ENCODE peak calls at places on chromosomes 2 and 18, in ten cellular contexts. One of them, this sample, is unnamed. For H3K9me3, the result is how much of the 10 kb centered on the place peaks cover.

GRCh38 chr2:64018715-64019082 is 529 bp downstream of the VPS54 start:
- DNase-seq in A549: no peak
- DNase-seq in esophagus squamous epithelium: no peak
- DNase-seq in prostate gland: peak
- DNase-seq in testis: peak
- DNase-seq in right lobe of liver: no peak
- DNase-seq in heart left ventricle: peak
- DNase-seq in thyroid gland: peak
- DNase-seq in ovary: no peak
- DNase-seq in spleen: no peak
- DNase-seq in this sample: peak

GRCh38 chr2:113002677-113003076 is 2.6 kb upstream of the IL36A start:
- DNase-seq in testis: no peak
- DNase-seq in right lobe of liver: no peak
- DNase-seq in esophagus squamous epithelium: no peak
- DNase-seq in heart left ventricle: no peak
- DNase-seq in thyroid gland: no peak
- DNase-seq in prostate gland: no peak
- DNase-seq in A549: no peak
- DNase-seq in ovary: no peak
- DNase-seq in spleen: no peak
- DNase-seq in this sample: no peak

GRCh38 chr2:71696381-71696780 is 243.0 kb downstream of the DYSF start:
- DNase-seq in heart left ventricle: no peak
- DNase-seq in right lobe of liver: peak
- DNase-seq in thyroid gland: no peak
- DNase-seq in testis: no peak
- DNase-seq in ovary: no peak
- DNase-seq in prostate gland: no peak
- DNase-seq in A549: no peak
- DNase-seq in esophagus squamous epithelium: no peak
- DNase-seq in spleen: peak
- DNase-seq in this sample: no peak

GRCh38 chr18:11324956-11325873 is 175.8 kb upstream of the PIEZO2 start:
- DNase-seq in testis: no peak
- DNase-seq in prostate gland: no peak
- DNase-seq in right lobe of liver: no peak
- DNase-seq in esophagus squamous epithelium: no peak
- DNase-seq in thyroid gland: no peak
- DNase-seq in spleen: no peak
- DNase-seq in ovary: no peak
- DNase-seq in heart left ventricle: no peak
- DNase-seq in A549: no peak
- DNase-seq in this sample: no peak

GRCh38 chr2:26292646-26293045 is 47.9 kb downstream of the HADHB start:
- DNase-seq in ovary: no peak
- DNase-seq in testis: no peak
- DNase-seq in thyroid gland: no peak
- DNase-seq in heart left ventricle: no peak
- DNase-seq in right lobe of liver: no peak
- DNase-seq in A549: no peak
- DNase-seq in prostate gland: no peak
- DNase-seq in spleen: no peak
- DNase-seq in esophagus squamous epithelium: no peak
- DNase-seq in this sample: no peak

GRCh38 chr2:181234429-181235410 is 222.5 kb upstream of the ITGA4 start:
- DNase-seq in thyroid gland: no peak
- DNase-seq in testis: no peak
- DNase-seq in heart left ventricle: no peak
- DNase-seq in right lobe of liver: no peak
- DNase-seq in ovary: no peak
- DNase-seq in spleen: no peak
- DNase-seq in esophagus squamous epithelium: no peak
- DNase-seq in prostate gland: no peak
- DNase-seq in A549: no peak
- DNase-seq in this sample: no peak

GRCh38 chr2:107811376-107811775 is 15.3 kb upstream of the RGPD4 start:
- DNase-seq in testis: no peak
- DNase-seq in right lobe of liver: no peak
- DNase-seq in prostate gland: no peak
- DNase-seq in thyroid gland: no peak
- DNase-seq in A549: no peak
- DNase-seq in heart left ventricle: no peak
- DNase-seq in esophagus squamous epithelium: no peak
- DNase-seq in ovary: no peak
- DNase-seq in spleen: no peak
- DNase-seq in this sample: no peak

GRCh38 chr2:168573128-168573903 is 117.2 kb downstream of the CERS6 start:
- DNase-seq in thyroid gland: no peak
- DNase-seq in heart left ventricle: no peak
- DNase-seq in right lobe of liver: no peak
- DNase-seq in ovary: no peak
- DNase-seq in spleen: no peak
- DNase-seq in A549: no peak
- DNase-seq in esophagus squamous epithelium: no peak
- DNase-seq in testis: no peak
- DNase-seq in prostate gland: no peak
- DNase-seq in this sample: no peak

GRCh38 chr18:63427566-63427965 is 5.3 kb upstream of the VPS4B start:
- DNase-seq in heart left ventricle: no peak
- DNase-seq in testis: no peak
- DNase-seq in prostate gland: no peak
- DNase-seq in spleen: no peak
- DNase-seq in thyroid gland: no peak
- DNase-seq in right lobe of liver: no peak
- DNase-seq in ovary: no peak
- DNase-seq in esophagus squamous epithelium: no peak
- DNase-seq in A549: no peak
- DNase-seq in this sample: no peak

GRCh38 chr2:36486546-36487044 is 111.4 kb downstream of the FEZ2 start:
- DNase-seq in spleen: no peak
- DNase-seq in ovary: no peak
- DNase-seq in heart left ventricle: no peak
- DNase-seq in testis: no peak
- DNase-seq in right lobe of liver: no peak
- DNase-seq in thyroid gland: no peak
- DNase-seq in A549: no peak
- DNase-seq in prostate gland: no peak
- DNase-seq in esophagus squamous epithelium: no peak
- DNase-seq in this sample: no peak
- TF ChIP-seq POLR2A in spleen: no peak
- TF ChIP-seq POLR2A in ovary: no peak
- TF ChIP-seq POLR2A in heart left ventricle: no peak
- TF ChIP-seq POLR2A in testis: no peak
- TF ChIP-seq POLR2A in right lobe of liver: no peak
- TF ChIP-seq POLR2A in thyroid gland: no peak
- TF ChIP-seq POLR2A in A549: no peak
- TF ChIP-seq POLR2A in prostate gland: no peak
- TF ChIP-seq POLR2A in esophagus squamous epithelium: no peak
- TF ChIP-seq POLR2A in this sample: no peak

DNA sequence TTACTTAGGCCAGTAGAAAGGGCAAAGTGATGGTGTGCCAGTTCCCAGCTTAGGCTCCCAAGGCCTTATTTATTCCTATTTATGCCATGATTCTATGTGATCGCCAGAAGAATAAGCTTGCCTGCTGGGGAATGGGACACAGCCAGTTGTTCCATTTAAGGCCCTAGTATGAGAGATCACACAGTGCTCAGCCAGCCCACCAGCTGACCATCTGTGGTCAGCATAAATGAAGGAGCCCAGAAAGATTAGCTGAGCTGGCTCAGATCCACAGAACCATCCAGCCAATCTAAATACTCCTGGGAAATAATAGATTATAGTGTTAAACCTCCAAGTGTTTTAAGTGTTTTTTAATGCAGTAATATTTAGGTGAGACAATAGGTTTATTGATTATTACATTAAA is 12.6 kb upstream of the L3MBTL4 start:
- DNase-seq in right lobe of liver: no peak
- DNase-seq in thyroid gland: no peak
- DNase-seq in prostate gland: no peak
- DNase-seq in ovary: no peak
- DNase-seq in spleen: no peak
- DNase-seq in A549: no peak
- DNase-seq in heart left ventricle: no peak
- DNase-seq in testis: peak
- DNase-seq in esophagus squamous epithelium: no peak
- DNase-seq in this sample: no peak
- H3K9me3 ChIP-seq in right lobe of liver: under half
- H3K9me3 ChIP-seq in thyroid gland: under half
- H3K9me3 ChIP-seq in prostate gland: under half
- H3K9me3 ChIP-seq in ovary: under half
- H3K9me3 ChIP-seq in spleen: under half
- H3K9me3 ChIP-seq in A549: under half
- H3K9me3 ChIP-seq in heart left ventricle: under half
- H3K9me3 ChIP-seq in testis: under half
- H3K9me3 ChIP-seq in esophagus squamous epithelium: under half
- H3K9me3 ChIP-seq in this sample: under half

GRCh38 chr2:46913471-46914381 is 1.9 kb downstream of the MCFD2 start:
- DNase-seq in spleen: no peak
- DNase-seq in right lobe of liver: no peak
- DNase-seq in A549: no peak
- DNase-seq in esophagus squamous epithelium: no peak
- DNase-seq in testis: peak
- DNase-seq in prostate gland: no peak
- DNase-seq in ovary: no peak
- DNase-seq in thyroid gland: peak
- DNase-seq in heart left ventricle: peak
- DNase-seq in this sample: peak
- TF ChIP-seq POLR2A in spleen: no peak
- TF ChIP-seq POLR2A in right lobe of liver: peak
- TF ChIP-seq POLR2A in A549: no peak
- TF ChIP-seq POLR2A in esophagus squamous epithelium: no peak
- TF ChIP-seq POLR2A in testis: no peak
- TF ChIP-seq POLR2A in prostate gland: no peak
- TF ChIP-seq POLR2A in ovary: no peak
- TF ChIP-seq POLR2A in thyroid gland: no peak
- TF ChIP-seq POLR2A in heart left ventricle: no peak
- TF ChIP-seq POLR2A in this sample: peak

GRCh38 chr2:88687384-88687783 is 4.1 kb upstream of the RPIA start:
- DNase-seq in testis: no peak
- DNase-seq in ovary: no peak
- DNase-seq in prostate gland: no peak
- DNase-seq in thyroid gland: no peak
- DNase-seq in A549: no peak
- DNase-seq in spleen: no peak
- DNase-seq in right lobe of liver: no peak
- DNase-seq in esophagus squamous epithelium: no peak
- DNase-seq in heart left ventricle: no peak
- DNase-seq in this sample: no peak
- H3K9me3 ChIP-seq in testis: under half
- H3K9me3 ChIP-seq in ovary: under half
- H3K9me3 ChIP-seq in prostate gland: under half
- H3K9me3 ChIP-seq in thyroid gland: under half
- H3K9me3 ChIP-seq in A549: under half
- H3K9me3 ChIP-seq in spleen: under half
- H3K9me3 ChIP-seq in right lobe of liver: under half
- H3K9me3 ChIP-seq in esophagus squamous epithelium: under half
- H3K9me3 ChIP-seq in heart left ventricle: under half
- H3K9me3 ChIP-seq in this sample: under half

GRCh38 chr2:201639205-201639604 is 4.1 kb downstream of the TMEM237 start:
- DNase-seq in spleen: no peak
- DNase-seq in testis: no peak
- DNase-seq in esophagus squamous epithelium: no peak
- DNase-seq in ovary: no peak
- DNase-seq in prostate gland: no peak
- DNase-seq in right lobe of liver: no peak
- DNase-seq in A549: no peak
- DNase-seq in heart left ventricle: no peak
- DNase-seq in thyroid gland: no peak
- DNase-seq in this sample: no peak

GRCh38 chr2:201644001-201644400 is 698 bp upstream of the TMEM237 start:
- DNase-seq in prostate gland: peak
- DNase-seq in heart left ventricle: no peak
- DNase-seq in testis: peak
- DNase-seq in A549: no peak
- DNase-seq in right lobe of liver: no peak
- DNase-seq in thyroid gland: peak
- DNase-seq in ovary: peak
- DNase-seq in spleen: no peak
- DNase-seq in esophagus squamous epithelium: no peak
- DNase-seq in this sample: peak

GRCh38 chr2:201642086-201642578 is 1.2 kb downstream of the TMEM237 start:
- DNase-seq in esophagus squamous epithelium: no peak
- DNase-seq in prostate gland: no peak
- DNase-seq in spleen: no peak
- DNase-seq in testis: no peak
- DNase-seq in thyroid gland: no peak
- DNase-seq in right lobe of liver: no peak
- DNase-seq in A549: no peak
- DNase-seq in ovary: no peak
- DNase-seq in heart left ventricle: no peak
- DNase-seq in this sample: no peak

GRCh38 chr2:201642579-201643215 is 606 bp downstream of the TMEM237 start:
- DNase-seq in spleen: peak
- DNase-seq in thyroid gland: peak
- DNase-seq in testis: peak
- DNase-seq in esophagus squamous epithelium: peak
- DNase-seq in A549: peak
- DNase-seq in prostate gland: peak
- DNase-seq in right lobe of liver: peak
- DNase-seq in heart left ventricle: peak
- DNase-seq in ovary: peak
- DNase-seq in this sample: peak

GRCh38 chr2:201643216-201643651 is at the start of gene TMEM237:
- DNase-seq in esophagus squamous epithelium: no peak
- DNase-seq in spleen: peak
- DNase-seq in right lobe of liver: peak
- DNase-seq in heart left ventricle: peak
- DNase-seq in ovary: peak
- DNase-seq in prostate gland: peak
- DNase-seq in A549: peak
- DNase-seq in testis: peak
- DNase-seq in thyroid gland: peak
- DNase-seq in this sample: peak
- TF ChIP-seq POLR2A in esophagus squamous epithelium: no peak
- TF ChIP-seq POLR2A in spleen: no peak
- TF ChIP-seq POLR2A in right lobe of liver: no peak
- TF ChIP-seq POLR2A in heart left ventricle: no peak
- TF ChIP-seq POLR2A in ovary: no peak
- TF ChIP-seq POLR2A in prostate gland: peak
- TF ChIP-seq POLR2A in A549: no peak
- TF ChIP-seq POLR2A in testis: no peak
- TF ChIP-seq POLR2A in thyroid gland: no peak
- TF ChIP-seq POLR2A in this sample: no peak